ENCODE peak calls at places on chromosomes 3 and 15, in nine cellular contexts. C is neural progenitor cell; F is CD4-positive, alpha-beta T cell; R is upper lobe of right lung; D is tibial artery; K is astrocyte; I is body of pancreas; V is mammary epithelial cell; B is left ventricle myocardium inferior. W is an unnamed sample.

GRCh38 chr3:133883657-133884546 is 11.8 kb downstream of the RAB6B start:
- DNase-seq in B (no peak), F (no peak), R (no peak), K (no peak), V (no peak), D (no peak), C (no peak), I (no peak), W (no peak)

GRCh38 chr3:146308682-146309081 is 57.8 kb upstream of the PLSCR4 start:
- DNase-seq in V (no peak), D (no peak), K (peak), C (no peak), R (no peak), I (no peak), B (no peak), F (no peak), W (no peak)

GRCh38 chr3:101861978-101862421 is 12.7 kb downstream of the NFKBIZ start:
- DNase-seq in I (no peak), K (no peak), R (no peak), D (no peak), C (no peak), V (peak), F (no peak), B (no peak), W (no peak)

GRCh38 chr15:64883097-64883581 is 28.6 kb upstream of the ANKDD1A start:
- DNase-seq in D (no peak), F (no peak), I (peak), R (no peak), B (no peak), C (no peak), K (no peak), V (peak), W (no peak)

GRCh38 chr3:121800906-121801305 is 34.0 kb downstream of the IQCB1 start:
- DNase-seq in K (no peak), I (no peak), D (no peak), C (no peak), F (no peak), R (no peak), V (no peak), B (no peak), W (no peak)

GRCh38 chr3:18027161-18027939 is 284.9 kb upstream of the TBC1D5 start:
- DNase-seq in R (no peak), D (no peak), C (no peak), I (no peak), V (peak), B (no peak), K (peak), F (no peak), W (no peak)

GRCh38 chr3:111590096-111590491 is 5.1 kb downstream of the ZBED2 start:
- DNase-seq in F (no peak), K (no peak), I (no peak), V (no peak), D (no peak), B (no peak), R (no peak), C (no peak), W (no peak)

GRCh38 chr3:136708339-136708985 is 43.7 kb downstream of the STAG1 start:
- DNase-seq in V (no peak), R (no peak), D (no peak), F (no peak), B (no peak), K (no peak), C (no peak), I (no peak), W (no peak)

GRCh38 chr3:171001957-171002694 is 24.4 kb downstream of the SLC2A2 start:
- DNase-seq in K (peak), V (peak), B (no peak), D (no peak), C (no peak), R (no peak), I (peak), F (no peak), W (no peak)

GRCh38 chr15:81378438-81378837 is 4.4 kb upstream of the TMC3 start:
- DNase-seq in V (no peak), C (no peak), B (no peak), I (no peak), D (no peak), K (no peak), F (no peak), R (no peak), W (no peak)

GRCh38 chr3:183587337-183587736 is 31.8 kb upstream of the KLHL6 start:
- DNase-seq in V (no peak), C (no peak), D (no peak), B (no peak), F (no peak), R (no peak), K (no peak), I (peak), W (no peak)

GRCh38 chr3:171874879-171875278 is 31.7 kb downstream of the TMEM212 start:
- DNase-seq in I (no peak), R (no peak), F (no peak), C (no peak), D (no peak), K (peak), B (no peak), V (no peak), W (no peak)

GRCh38 chr3:40764722-40765121 is 240.0 kb downstream of the ZNF621 start:
- DNase-seq in D (no peak), K (no peak), C (no peak), F (no peak), R (no peak), I (no peak), V (no peak), B (no peak), W (no peak)

GRCh38 chr15:76012021-76012551 is at the start of gene NRG4:
- DNase-seq in K (no peak), F (no peak), D (no peak), V (peak), B (no peak), I (peak), C (no peak), R (no peak), W (no peak)

GRCh38 chr3:119195911-119196310 is 22.5 kb downstream of the UPK1B start:
- DNase-seq in B (no peak), R (no peak), D (no peak), F (no peak), I (no peak), V (no peak), C (no peak), K (peak), W (no peak)

GRCh38 chr3:108130247-108130646 is 39.4 kb upstream of the CD47 start:
- DNase-seq in R (no peak), F (no peak), C (no peak), D (no peak), B (no peak), K (no peak), I (no peak), V (no peak), W (no peak)

GRCh38 chr3:72143970-72144717 is 359.2 kb upstream of the PROK2 start:
- DNase-seq in F (no peak), D (no peak), R (no peak), K (no peak), I (no peak), B (no peak), C (no peak), V (no peak), W (no peak)

GRCh38 chr15:88476635-88477038 is 9.1 kb downstream of the MRPS11 start:
- DNase-seq in C (peak), F (no peak), I (peak), D (no peak), V (no peak), K (peak), B (no peak), R (no peak), W (no peak)

GRCh38 chr3:108705045-108705444 is 52.2 kb downstream of the RETNLB start:
- DNase-seq in C (no peak), I (no peak), K (no peak), F (no peak), B (no peak), R (no peak), V (no peak), D (no peak), W (no peak)

DNA sequence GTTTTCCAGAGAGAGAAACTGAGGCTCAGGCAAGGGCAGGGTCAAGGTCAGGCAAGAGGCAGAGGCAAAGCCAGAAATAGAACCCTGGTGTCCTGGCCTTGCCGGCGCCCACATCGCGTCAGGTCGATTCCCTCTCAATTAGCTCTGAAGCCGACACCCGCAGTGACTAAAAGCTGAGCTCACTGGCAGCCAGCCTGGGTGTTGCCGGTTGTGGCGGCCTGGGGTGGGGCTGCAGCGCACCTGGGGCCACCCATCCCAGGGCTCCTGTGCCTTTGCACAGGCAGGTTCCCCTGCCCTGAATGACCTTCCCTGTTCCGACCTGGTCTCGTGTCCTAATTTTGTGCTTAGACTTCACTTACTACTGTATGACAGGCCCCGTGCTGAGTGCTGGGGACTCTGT is 6.2 kb downstream of the SEMA3F start:
- DNase-seq in D (no peak), B (no peak), I (no peak), C (no peak), V (peak), R (no peak), K (no peak), F (no peak), W (no peak)
- H3K27ac ChIP-seq in D (peak), B (peak), I (no peak), C (no peak), V (peak), R (peak), K (no peak), F (no peak), W (no peak)

DNA sequence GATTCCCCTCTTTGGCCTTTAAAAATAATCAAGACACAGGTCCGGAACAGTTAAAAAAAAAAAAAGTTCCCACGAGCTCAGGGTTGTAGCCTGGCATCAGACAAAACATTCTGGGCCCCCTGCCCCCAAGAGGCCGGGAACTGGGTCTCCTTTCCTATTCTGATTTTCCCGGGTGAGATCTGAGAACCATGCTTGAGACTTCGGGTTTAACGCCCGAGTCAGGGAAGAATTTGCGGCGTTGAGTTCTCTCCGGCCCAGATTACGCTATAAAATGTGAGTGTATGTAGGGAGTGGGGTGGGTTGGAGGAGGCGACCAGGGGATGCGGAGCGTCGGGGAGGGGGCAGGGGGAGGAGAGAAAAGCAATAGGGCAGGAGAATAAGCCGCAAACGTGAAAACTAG is 2.6 kb downstream of the ZIC1 start:
- DNase-seq in D (no peak), V (no peak), K (no peak), F (no peak), I (no peak), R (no peak), B (no peak), C (peak), W (no peak)
- H3K27ac ChIP-seq in D (no peak), V (no peak), K (peak), F (no peak), I (no peak), R (no peak), B (no peak), C (no peak), W (peak)

GRCh38 chr15:100572362-100572983 is 29.5 kb downstream of the LINS1 start:
- DNase-seq in B (no peak), K (no peak), F (no peak), I (no peak), D (no peak), V (no peak), C (no peak), R (no peak), W (no peak)
- H3K27ac ChIP-seq in B (no peak), K (no peak), F (no peak), I (no peak), D (no peak), V (no peak), C (no peak), R (no peak), W (no peak)

GRCh38 chr3:143287403-143287802 is 167.8 kb downstream of the CHST2 start:
- DNase-seq in R (no peak), I (no peak), D (no peak), K (peak), F (no peak), B (no peak), C (no peak), V (no peak), W (no peak)

GRCh38 chr3:143286392-143287010 is 166.9 kb downstream of the CHST2 start:
- DNase-seq in R (no peak), C (peak), V (no peak), K (no peak), I (no peak), B (no peak), D (no peak), F (no peak), W (no peak)

GRCh38 chr3:143294183-143294582 is 174.6 kb downstream of the CHST2 start:
- DNase-seq in I (no peak), F (no peak), D (no peak), V (no peak), B (no peak), C (no peak), R (no peak), K (no peak), W (no peak)

GRCh38 chr3:143291826-143292447 is 172.4 kb downstream of the CHST2 start:
- DNase-seq in I (no peak), R (no peak), K (no peak), V (no peak), B (peak), D (no peak), C (no peak), F (no peak), W (no peak)

DNA sequence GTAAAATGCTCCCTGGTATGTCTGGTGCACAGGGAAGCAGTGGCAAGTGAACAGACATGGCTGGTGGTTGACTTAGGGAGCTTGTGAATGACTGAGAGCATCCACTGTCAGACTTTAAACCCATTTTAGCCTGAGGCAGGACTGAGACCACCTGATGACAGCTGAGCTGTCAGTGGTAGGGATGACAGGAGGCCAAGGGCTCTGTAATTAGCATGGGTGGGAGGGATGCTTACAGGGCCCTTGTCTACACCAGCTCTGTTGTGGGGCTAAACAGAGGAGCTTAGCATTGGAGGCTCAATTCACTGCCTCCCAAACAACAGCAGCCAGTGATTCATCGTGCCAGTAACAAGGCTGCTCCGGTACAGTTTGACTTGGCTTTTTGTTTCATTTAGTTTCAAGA is 169.4 kb downstream of the CHST2 start:
- DNase-seq in C (no peak), R (no peak), V (no peak), K (no peak), B (no peak), D (no peak), F (no peak), I (no peak), W (no peak)
- H3K27ac ChIP-seq in C (no peak), R (no peak), V (no peak), K (no peak), B (no peak), D (no peak), F (no peak), I (no peak), W (no peak)

W was measured in caudate nucleus.